ENCODE peak calls at places on chromosomes 5 and 9, in nine cellular contexts. F, V, B, K, C, P, J, W and U are unnamed samples.

GRCh38 chr5:165573445-165573844 is 2068.0 kb downstream of the MAT2B start:
- DNase-seq in F (peak), V (peak), B (no peak), K (no peak), C (no peak), P (no peak), J (no peak), W (no peak), U (no peak)

GRCh38 chr5:142866563-142867275 is 96.5 kb downstream of the ARHGAP26 start:
- DNase-seq in F (peak), V (peak), B (peak), K (no peak), C (no peak), P (peak), J (peak), W (no peak), U (peak)

GRCh38 chr9:116287721-116288120 is 134.1 kb downstream of the PAPPA start:
- DNase-seq in F (no peak), V (peak), B (no peak), K (no peak), C (no peak), P (no peak), J (peak), W (no peak), U (no peak)

GRCh38 chr5:112597831-112598230 is 139.9 kb upstream of the APC start:
- DNase-seq in F (no peak), V (no peak), B (no peak), K (no peak), C (no peak), P (no peak), J (no peak), W (no peak), U (no peak)

GRCh38 chr5:120457839-120458507 is 6.1 kb upstream of the PRR16 start:
- DNase-seq in F (peak), V (peak), B (peak), K (no peak), C (peak), P (peak), J (peak), W (no peak), U (peak)

GRCh38 chr5:1041225-1042186 is 32.9 kb downstream of the NKD2 start:
- DNase-seq in F (peak), V (no peak), B (no peak), K (no peak), C (no peak), P (no peak), J (no peak), W (no peak), U (no peak)

GRCh38 chr5:151123897-151124751 is 33.5 kb downstream of the ANXA6 start:
- DNase-seq in F (peak), V (peak), B (no peak), K (no peak), C (peak), P (no peak), J (peak), W (no peak), U (no peak)

GRCh38 chr5:1731091-1731639 is 68.5 kb downstream of the MRPL36 start:
- DNase-seq in F (no peak), V (no peak), B (no peak), K (peak), C (peak), P (no peak), J (no peak), W (no peak), U (peak)

GRCh38 chr9:110133059-110133458 is 74.9 kb downstream of the C9orf152 start:
- DNase-seq in F (no peak), V (no peak), B (no peak), K (no peak), C (no peak), P (no peak), J (no peak), W (no peak), U (no peak)

GRCh38 chr9:34627716-34628655 is 880 bp downstream of the ARID3C start:
- DNase-seq in F (no peak), V (no peak), B (no peak), K (no peak), C (no peak), P (no peak), J (no peak), W (no peak), U (no peak)

GRCh38 chr9:34629492-34629809 is 585 bp upstream of the ARID3C start:
- DNase-seq in F (no peak), V (no peak), B (no peak), K (no peak), C (no peak), P (no peak), J (no peak), W (no peak), U (no peak)

GRCh38 chr9:34625087-34625486 is 3.8 kb downstream of the ARID3C start:
- DNase-seq in F (no peak), V (no peak), B (no peak), K (no peak), C (no peak), P (no peak), J (no peak), W (no peak), U (no peak)

GRCh38 chr9:34630402-34631154 is 1.7 kb upstream of the ARID3C start:
- DNase-seq in F (peak), V (no peak), B (no peak), K (no peak), C (no peak), P (no peak), J (no peak), W (no peak), U (no peak)

GRCh38 chr9:34628656-34629491 is at the start of gene ARID3C:
- DNase-seq in F (no peak), V (no peak), B (no peak), K (no peak), C (no peak), P (no peak), J (no peak), W (no peak), U (no peak)
- H3K4me3 ChIP-seq in F (peak), V (no peak), B (peak), K (peak), C (peak), P (peak), J (peak), W (peak), U (peak)

DNA sequence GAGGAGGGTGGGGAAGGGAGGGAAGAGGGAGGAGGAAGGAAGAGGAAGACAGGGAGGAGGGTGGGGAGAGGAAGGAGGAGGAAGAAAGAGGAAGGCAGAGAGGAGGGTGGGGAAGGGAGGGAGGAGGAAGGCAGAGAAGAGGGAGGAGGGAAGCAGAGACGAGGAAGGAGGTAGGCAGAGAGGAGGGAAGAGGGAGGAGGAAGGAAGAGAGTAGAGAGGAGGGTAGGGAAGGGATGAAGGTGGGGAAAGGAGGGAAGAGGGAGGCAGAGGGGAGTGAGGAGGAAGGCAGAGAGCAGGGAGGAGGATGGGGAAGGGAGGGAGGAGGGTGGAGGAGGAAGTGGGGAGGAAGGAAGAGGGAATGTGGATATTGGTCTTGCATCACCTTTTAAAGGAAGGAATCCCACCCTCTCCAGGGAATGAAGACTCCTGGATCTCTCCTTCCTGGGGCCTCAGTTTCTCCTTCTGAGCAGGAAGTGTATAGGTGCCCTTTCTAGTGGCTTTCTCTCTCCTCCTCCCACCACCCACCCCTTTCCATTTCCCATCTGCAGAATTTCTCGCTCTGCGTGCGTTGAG is 188.9 kb upstream of the ZNF618 start:
- DNase-seq in F (no peak), V (no peak), B (no peak), K (no peak), C (no peak), P (no peak), J (no peak), W (no peak), U (no peak)
- H3K4me3 ChIP-seq in F (no peak), V (no peak), B (no peak), K (peak), C (no peak), P (no peak), J (no peak), W (no peak), U (no peak)

GRCh38 chr9:136902259-136902821 is 16.0 kb downstream of the TRAF2 start:
- DNase-seq in F (peak), V (peak), B (no peak), K (no peak), C (peak), P (peak), J (peak), W (no peak), U (peak)
- H3K4me3 ChIP-seq in F (no peak), V (no peak), B (no peak), K (peak), C (no peak), P (peak), J (no peak), W (no peak), U (peak)

GRCh38 chr9:102101723-102102122 is 363.3 kb upstream of the GRIN3A start:
- DNase-seq in F (peak), V (peak), B (no peak), K (no peak), C (no peak), P (no peak), J (peak), W (no peak), U (no peak)
- H3K4me3 ChIP-seq in F (no peak), V (no peak), B (no peak), K (no peak), C (no peak), P (no peak), J (no peak), W (no peak), U (no peak)